ENCODE peak calls at places on chromosomes 5 and 9, in eight cellular contexts. K is T-helper 2 cell; M is cardiac muscle cell; G is naive B cell; I is RWPE1; D is NCI-H2081; V is left ventricle myocardium superior; F is stimulated activated CD4-positive, alpha-beta T cell treated with anti-CD3 and anti-CD28 coated beads, Interleukin-15, amount 100 ng/mL, for 1 hour. E is an unnamed sample.

GRCh38 chr5:176743828-176744583 is 66.4 kb upstream of the UNC5A start:
- DNase-seq in K (no peak), M (no peak), G (no peak), I (no peak), D (no peak), V (no peak), F (no peak), E (no peak)

GRCh38 chr9:117034862-117035261 is 347.8 kb downstream of the TRIM32 start:
- DNase-seq in K (no peak), M (peak), G (no peak), I (peak), D (no peak), V (no peak), F (no peak), E (peak)

GRCh38 chr9:107351382-107352045 is 68.4 kb downstream of the RAD23B start:
- DNase-seq in K (no peak), M (no peak), G (no peak), I (peak), D (no peak), V (no peak), F (no peak), E (no peak)

GRCh38 chr5:155275214-155275613 is 261.7 kb downstream of the KIF4B start:
- DNase-seq in K (no peak), M (no peak), G (no peak), I (no peak), D (no peak), V (no peak), F (no peak), E (no peak)

GRCh38 chr5:33011803-33012202 is 300.7 kb downstream of the NPR3 start:
- DNase-seq in K (no peak), M (no peak), G (no peak), I (no peak), D (no peak), V (no peak), F (no peak), E (no peak)

GRCh38 chr5:54656261-54656728 is 138.7 kb downstream of the SNX18 start:
- DNase-seq in K (no peak), M (peak), G (no peak), I (no peak), D (no peak), V (no peak), F (no peak), E (no peak)

GRCh38 chr9:93024986-93025630 is 33.4 kb upstream of the SUSD3 start:
- DNase-seq in K (no peak), M (no peak), G (no peak), I (no peak), D (no peak), V (peak), F (no peak), E (no peak)

GRCh38 chr5:145360936-145361335 is 474.2 kb downstream of the PRELID2 start:
- DNase-seq in K (no peak), M (peak), G (no peak), I (no peak), D (no peak), V (no peak), F (no peak), E (no peak)

GRCh38 chr9:135471751-135472640 is 7.6 kb upstream of the PPP1R26 start:
- DNase-seq in K (no peak), M (no peak), G (no peak), I (no peak), D (no peak), V (no peak), F (no peak), E (no peak)

E was measured in NAMALWA.